ENCODE peak calls at places on chromosomes 11 and 22, in nine cellular contexts. M, U, C, I, A, X, W, R and O are unnamed samples.

GRCh38 chr11:86784247-86784681 is 16.1 kb upstream of the PRSS23 start:
- DNase-seq in M (no peak), U (no peak), C (no peak), I (no peak), A (no peak), X (no peak), W (no peak), R (no peak), O (peak; percentile 16)

GRCh38 chr22:32204856-32205722 is at the start of gene RFPL2:
- DNase-seq in M (no peak), U (peak; percentile 15), C (peak; percentile 8), I (no peak), A (peak; percentile 75), X (no peak), W (no peak), R (no peak), O (peak; percentile 4)

GRCh38 chr22:38218661-38219331 is 17.0 kb downstream of the MAFF start:
- DNase-seq in M (peak; percentile 85), U (peak; percentile 90), C (peak; percentile 96), I (no peak), A (peak; percentile 78), X (peak; percentile 44), W (peak; percentile 85), R (peak; percentile 64), O (peak; percentile 96)

GRCh38 chr11:81963018-81963417 is 770.6 kb downstream of the FAM181B start:
- DNase-seq in M (no peak), U (no peak), C (peak; percentile 21), I (no peak), A (no peak), X (no peak), W (no peak), R (no peak), O (peak; percentile 44)

GRCh38 chr22:29664731-29665130 is 55.1 kb upstream of the CABP7 start:
- DNase-seq in M (no peak), U (no peak), C (no peak), I (no peak), A (no peak), X (no peak), W (no peak), R (no peak), O (peak; percentile 20)

GRCh38 chr11:41978951-41979350 is 519.5 kb upstream of the LRRC4C start:
- DNase-seq in M (no peak), U (no peak), C (no peak), I (no peak), A (no peak), X (no peak), W (no peak), R (no peak), O (no peak)

GRCh38 chr11:8899119-8899753 is 11.8 kb upstream of the AKIP1 start:
- DNase-seq in M (no peak), U (no peak), C (no peak), I (no peak), A (no peak), X (no peak), W (no peak), R (no peak), O (no peak)

GRCh38 chr22:42947211-42947990 is 67.5 kb downstream of the PACSIN2 start:
- DNase-seq in M (no peak), U (peak; percentile 37), C (no peak), I (no peak), A (no peak), X (no peak), W (no peak), R (no peak), O (no peak)

GRCh38 chr11:33984682-33985389 is 66.7 kb upstream of the CAPRIN1 start:
- DNase-seq in M (no peak), U (no peak), C (peak; percentile 6), I (no peak), A (no peak), X (no peak), W (no peak), R (no peak), O (no peak)

GRCh38 chr11:48134221-48134922 is 82.2 kb upstream of the OR4B1 start:
- DNase-seq in M (no peak), U (no peak), C (no peak), I (no peak), A (no peak), X (no peak), W (no peak), R (no peak), O (no peak)

GRCh38 chr11:120333801-120334200 is 2.4 kb upstream of the ARHGEF12 start:
- DNase-seq in M (no peak), U (no peak), C (no peak), I (no peak), A (no peak), X (no peak), W (no peak), R (no peak), O (no peak)

GRCh38 chr11:120330045-120330444 is 4.9 kb downstream of the TLCD5 start:
- DNase-seq in M (no peak), U (no peak), C (no peak), I (no peak), A (no peak), X (no peak), W (no peak), R (no peak), O (no peak)

GRCh38 chr11:120329556-120329955 is 4.5 kb downstream of the TLCD5 start:
- DNase-seq in M (no peak), U (no peak), C (no peak), I (no peak), A (no peak), X (no peak), W (no peak), R (no peak), O (no peak)

GRCh38 chr11:120332822-120333716 is 3.1 kb upstream of the ARHGEF12 start:
- DNase-seq in M (no peak), U (no peak), C (peak; percentile 40), I (no peak), A (no peak), X (no peak), W (no peak), R (no peak), O (peak; percentile 30)

DNA sequence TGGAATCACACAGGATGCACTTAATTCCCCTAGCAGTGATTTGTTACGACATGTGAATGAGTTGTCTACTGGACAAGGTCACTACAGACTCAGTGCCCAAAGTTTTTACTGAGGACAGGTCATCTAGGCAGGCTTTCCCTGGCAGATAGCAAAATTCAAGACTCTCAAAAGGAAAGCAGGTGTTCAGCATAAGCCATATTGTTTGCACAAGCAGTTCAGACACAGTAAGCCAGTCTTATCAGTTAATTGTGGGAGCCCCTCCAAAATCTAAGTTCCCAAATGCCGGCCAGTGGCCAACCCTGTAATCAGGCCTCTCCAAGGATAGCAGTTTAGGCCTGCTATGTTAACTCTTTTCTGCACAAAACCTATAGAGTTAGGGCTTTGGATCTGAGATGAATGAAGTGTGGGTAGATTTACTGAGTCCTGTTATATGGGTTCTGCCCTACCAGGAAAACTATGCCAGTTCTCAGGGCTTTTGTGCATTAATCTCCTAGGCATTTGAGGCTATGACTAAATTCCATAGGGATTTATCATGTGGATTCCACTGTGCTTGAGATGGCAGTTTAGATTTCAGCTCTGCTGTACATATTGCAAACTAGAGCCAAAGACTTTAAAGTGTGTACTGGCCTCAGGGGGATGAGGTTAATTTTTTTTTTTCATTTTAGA is 4.8 kb upstream of the ARHGEF12 start:
- DNase-seq in M (no peak), U (peak; percentile 66), C (peak; percentile 87), I (no peak), A (peak; percentile 38), X (no peak), W (no peak), R (no peak), O (peak; percentile 83)
- H3K4me3 ChIP-seq in M (no peak overlapping the region), U (no peak overlapping the region), C (no peak overlapping the region), I (no peak overlapping the region), A (no peak overlapping the region), X (no peak overlapping the region), W (no peak overlapping the region), R (no peak overlapping the region), O (no peak overlapping the region)

GRCh38 chr22:30681840-30682239 is 12.8 kb upstream of the OSBP2 start:
- DNase-seq in M (no peak), U (no peak), C (no peak), I (no peak), A (no peak), X (no peak), W (no peak), R (no peak), O (no peak)
- TF ChIP-seq CTCF in M (no peak), U (no peak), C (no peak), I (no peak), A (no peak), X (no peak), W (no peak), R (no peak), O (no peak)

GRCh38 chr11:45036010-45036409 is 85.3 kb upstream of the TP53I11 start:
- DNase-seq in M (no peak), U (no peak), C (no peak), I (no peak), A (no peak), X (no peak), W (no peak), R (no peak), O (no peak)

GRCh38 chr11:45035440-45035839 is 84.8 kb upstream of the TP53I11 start:
- DNase-seq in M (no peak), U (no peak), C (no peak), I (no peak), A (no peak), X (no peak), W (no peak), R (no peak), O (no peak)

GRCh38 chr11:45038923-45039322 is 88.2 kb upstream of the TP53I11 start:
- DNase-seq in M (no peak), U (no peak), C (no peak), I (no peak), A (no peak), X (no peak), W (no peak), R (no peak), O (no peak)

GRCh38 chr11:45037425-45038005 is 86.8 kb upstream of the TP53I11 start:
- DNase-seq in M (no peak), U (no peak), C (no peak), I (no peak), A (no peak), X (no peak), W (no peak), R (no peak), O (no peak)

GRCh38 chr11:45036733-45037132 is 86.0 kb upstream of the TP53I11 start:
- DNase-seq in M (no peak), U (no peak), C (no peak), I (no peak), A (no peak), X (no peak), W (no peak), R (no peak), O (no peak)
- H3K4me3 ChIP-seq in M (no peak overlapping the region), U (no peak overlapping the region), C (no peak overlapping the region), I (no peak overlapping the region), A (no peak overlapping the region), X (no peak overlapping the region), W (no peak overlapping the region), R (no peak overlapping the region), O (no peak overlapping the region)

DNA sequence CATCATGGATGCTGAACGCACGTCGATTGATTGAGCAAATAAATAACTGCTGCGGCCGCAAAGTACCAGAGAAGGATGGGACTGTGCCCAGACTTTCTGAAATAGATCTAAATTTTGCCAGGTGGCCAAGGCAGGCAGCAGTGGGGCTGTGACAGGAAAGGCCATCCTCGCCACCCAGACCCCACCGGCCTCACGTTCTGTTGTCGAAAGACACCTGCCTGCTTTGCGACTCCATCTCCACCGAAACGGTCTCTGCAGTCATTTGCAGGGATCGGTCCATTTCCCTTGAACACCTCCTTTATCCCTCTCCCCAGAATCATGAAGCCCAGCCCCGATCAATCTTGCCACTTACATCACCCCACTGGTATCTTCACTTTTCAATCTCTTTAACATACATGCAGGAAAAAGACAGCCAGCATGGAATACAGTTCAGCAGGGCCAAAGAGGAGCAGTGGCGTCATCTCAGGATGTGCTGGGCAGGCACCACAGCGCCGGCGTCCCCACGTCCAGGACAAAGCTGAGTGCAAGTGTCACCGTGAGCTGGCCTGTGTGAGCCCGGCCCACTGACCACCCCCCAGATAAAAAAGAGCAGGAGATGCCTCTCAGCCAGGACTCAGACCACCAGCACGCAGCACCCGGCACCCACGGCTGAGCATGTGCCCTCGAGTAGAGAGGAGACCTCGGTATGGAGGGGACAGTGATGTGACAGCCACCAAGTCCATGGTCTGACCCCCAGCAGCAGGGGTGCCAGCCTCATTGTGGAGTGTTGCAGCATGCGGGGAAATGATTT is 610.3 kb downstream of the TBC1D22A start:
- DNase-seq in M (no peak), U (no peak), C (no peak), I (no peak), A (no peak), X (no peak), W (no peak), R (no peak), O (no peak)
- TF ChIP-seq CTCF in M (no peak), U (no peak), C (no peak), I (no peak), A (no peak), X (no peak), W (no peak), R (no peak), O (no peak)